ENCODE peak calls at places on chromosomes 7 and 10, in ten cellular contexts. O, Z, Q, H, I, B, G, C, N and P are unnamed samples.

GRCh38 chr10:52343439-52343838 is 29.4 kb downstream of the DKK1 start:
- DNase-seq in C (no peak), H (no peak), I (no peak), N (no peak), Q (no peak), G (no peak), Z (no peak), B (no peak), O (no peak), P (no peak)

GRCh38 chr7:3134715-3135114 is 91.0 kb upstream of the CARD11 start:
- DNase-seq in N (no peak), I (no peak), G (no peak), Z (no peak), O (no peak), H (no peak), B (no peak), Q (no peak), C (no peak), P (no peak)

GRCh38 chr10:17162828-17163227 is 33.2 kb upstream of the CUBN start:
- DNase-seq in B (no peak), O (no peak), H (no peak), Z (no peak), Q (no peak), C (no peak), I (no peak), N (no peak), G (no peak), P (no peak)

GRCh38 chr7:46633200-46633599 is 712.1 kb upstream of the IGFBP3 start:
- DNase-seq in Z (no peak), Q (no peak), O (no peak), I (no peak), B (no peak), H (no peak), G (no peak), N (no peak), C (no peak), P (no peak)

GRCh38 chr10:123645615-123646014 is 20.5 kb upstream of the GPR26 start:
- DNase-seq in Q (no peak), I (no peak), H (no peak), C (no peak), Z (no peak), B (no peak), N (no peak), G (no peak), O (no peak), P (no peak)

GRCh38 chr10:72087969-72088878 is at the start of gene SPOCK2:
- DNase-seq in C (no peak), O (no peak), Q (peak), G (no peak), B (no peak), H (peak), Z (no peak), N (peak), I (no peak), P (no peak)

GRCh38 chr7:28458732-28459131 is 46.4 kb downstream of the CREB5 start:
- DNase-seq in G (no peak), H (no peak), Z (no peak), B (no peak), I (peak), C (no peak), N (no peak), Q (no peak), O (no peak), P (no peak)

GRCh38 chr7:94289071-94289470 is 105.6 kb upstream of the COL1A2 start:
- DNase-seq in C (peak), O (peak), G (peak), I (peak), Z (peak), N (no peak), B (peak), Q (peak), H (peak), P (peak)

GRCh38 chr7:134622303-134622995 is 24.2 kb upstream of the BPGM start:
- DNase-seq in Z (no peak), C (no peak), H (no peak), G (no peak), I (no peak), Q (no peak), B (no peak), O (no peak), N (no peak), P (no peak)

GRCh38 chr7:38840736-38841460 is 68.1 kb downstream of the VPS41 start:
- DNase-seq in I (peak), G (no peak), C (no peak), B (no peak), Z (no peak), N (no peak), H (no peak), Q (no peak), O (no peak), P (no peak)

GRCh38 chr7:94650652-94651051 is 5.3 kb downstream of the SGCE start:
- DNase-seq in Z (no peak), Q (no peak), G (no peak), C (no peak), O (no peak), I (no peak), B (no peak), H (no peak), N (no peak), P (no peak)

GRCh38 chr7:17408245-17408903 is 109.9 kb downstream of the AHR start:
- DNase-seq in B (no peak), Z (no peak), H (no peak), O (no peak), I (peak), C (no peak), Q (no peak), G (no peak), N (no peak), P (no peak)